ENCODE peak calls at places on chromosomes 3 and 15, in seven cellular contexts. One of them, this sample, is unnamed.

GRCh38 chr3:46186856-46187700 is 21.0 kb downstream of the CCR1 start:
- DNase-seq in H1: no peak
- DNase-seq in neural progenitor cell: no peak
- DNase-seq in fibroblast of lung: no peak
- DNase-seq in SK-N-SH: no peak
- DNase-seq in astrocyte: no peak
- DNase-seq in IMR-90: no peak
- DNase-seq in this sample: no peak

GRCh38 chr15:65054333-65055200 is 9.4 kb downstream of the SLC51B start:
- DNase-seq in IMR-90: peak; percentile 68
- DNase-seq in fibroblast of lung: peak; percentile 73
- DNase-seq in astrocyte: no peak
- DNase-seq in neural progenitor cell: peak; percentile 81
- DNase-seq in SK-N-SH: peak; percentile 92
- DNase-seq in H1: no peak
- DNase-seq in this sample: peak; percentile 46

GRCh38 chr3:186261638-186262037 is 100.4 kb downstream of the DGKG start:
- DNase-seq in astrocyte: no peak
- DNase-seq in SK-N-SH: no peak
- DNase-seq in IMR-90: no peak
- DNase-seq in neural progenitor cell: peak; percentile 67
- DNase-seq in H1: no peak
- DNase-seq in fibroblast of lung: no peak
- DNase-seq in this sample: no peak

GRCh38 chr3:65422154-65422553 is 616.6 kb downstream of the MAGI1 start:
- DNase-seq in H1: no peak
- DNase-seq in fibroblast of lung: no peak
- DNase-seq in neural progenitor cell: no peak
- DNase-seq in IMR-90: no peak
- DNase-seq in astrocyte: no peak
- DNase-seq in SK-N-SH: no peak
- DNase-seq in this sample: no peak

GRCh38 chr15:89034305-89034704 is 54.0 kb upstream of the ABHD2 start:
- DNase-seq in astrocyte: no peak
- DNase-seq in neural progenitor cell: no peak
- DNase-seq in H1: no peak
- DNase-seq in SK-N-SH: no peak
- DNase-seq in fibroblast of lung: peak; percentile 45
- DNase-seq in IMR-90: peak; percentile 36
- DNase-seq in this sample: peak; percentile 9

GRCh38 chr3:16824085-16824696 is 60.6 kb upstream of the PLCL2 start:
- DNase-seq in neural progenitor cell: no peak
- DNase-seq in SK-N-SH: no peak
- DNase-seq in H1: no peak
- DNase-seq in IMR-90: no peak
- DNase-seq in fibroblast of lung: no peak
- DNase-seq in astrocyte: no peak
- DNase-seq in this sample: no peak

GRCh38 chr3:151008699-151009098 is 36.2 kb upstream of the CLRN1 start:
- DNase-seq in fibroblast of lung: peak; percentile 70
- DNase-seq in SK-N-SH: peak; percentile 8
- DNase-seq in IMR-90: peak; percentile 66
- DNase-seq in astrocyte: peak; percentile 40
- DNase-seq in neural progenitor cell: peak; percentile 53
- DNase-seq in H1: no peak
- DNase-seq in this sample: peak; percentile 11

GRCh38 chr3:126432361-126432760 is 37.7 kb downstream of the CFAP100 start:
- DNase-seq in H1: no peak
- DNase-seq in fibroblast of lung: peak; percentile 12
- DNase-seq in neural progenitor cell: no peak
- DNase-seq in IMR-90: peak; percentile 53
- DNase-seq in astrocyte: peak; percentile 2
- DNase-seq in SK-N-SH: no peak
- DNase-seq in this sample: peak; percentile 41

GRCh38 chr3:37493485-37494080 is 319.2 kb upstream of the LRRFIP2 start:
- DNase-seq in neural progenitor cell: no peak
- DNase-seq in astrocyte: no peak
- DNase-seq in H1: no peak
- DNase-seq in IMR-90: no peak
- DNase-seq in fibroblast of lung: no peak
- DNase-seq in SK-N-SH: no peak
- DNase-seq in this sample: no peak

GRCh38 chr3:65006300-65006739 is 318.5 kb upstream of the ADAMTS9 start:
- DNase-seq in neural progenitor cell: no peak
- DNase-seq in H1: no peak
- DNase-seq in astrocyte: peak; percentile 72
- DNase-seq in fibroblast of lung: peak; percentile 75
- DNase-seq in SK-N-SH: no peak
- DNase-seq in IMR-90: peak; percentile 18
- DNase-seq in this sample: peak; percentile 30

GRCh38 chr3:133540896-133541674 is 32.4 kb upstream of the CDV3 start:
- DNase-seq in SK-N-SH: no peak
- DNase-seq in neural progenitor cell: no peak
- DNase-seq in IMR-90: peak; percentile 76
- DNase-seq in astrocyte: no peak
- DNase-seq in H1: no peak
- DNase-seq in fibroblast of lung: peak; percentile 56
- DNase-seq in this sample: peak; percentile 83

GRCh38 chr15:53611145-53611920 is 148.1 kb downstream of the WDR72 start:
- DNase-seq in IMR-90: no peak
- DNase-seq in astrocyte: peak; percentile 45
- DNase-seq in neural progenitor cell: no peak
- DNase-seq in SK-N-SH: no peak
- DNase-seq in fibroblast of lung: peak; percentile 4
- DNase-seq in H1: no peak
- DNase-seq in this sample: no peak

GRCh38 chr15:81398910-81399551 is 25.0 kb upstream of the TMC3 start:
- DNase-seq in fibroblast of lung: peak; percentile 47
- DNase-seq in SK-N-SH: no peak
- DNase-seq in astrocyte: peak; percentile 6
- DNase-seq in IMR-90: peak; percentile 20
- DNase-seq in H1: no peak
- DNase-seq in neural progenitor cell: no peak
- DNase-seq in this sample: peak; percentile 26

GRCh38 chr3:63762180-63762579 is 56.9 kb upstream of the C3orf49 start:
- DNase-seq in H1: no peak
- DNase-seq in SK-N-SH: no peak
- DNase-seq in IMR-90: no peak
- DNase-seq in astrocyte: peak; percentile 27
- DNase-seq in fibroblast of lung: peak; percentile 11
- DNase-seq in neural progenitor cell: no peak
- DNase-seq in this sample: no peak

GRCh38 chr3:110495201-110495927 is 576.3 kb upstream of the NECTIN3 start:
- DNase-seq in fibroblast of lung: no peak
- DNase-seq in H1: no peak
- DNase-seq in astrocyte: no peak
- DNase-seq in neural progenitor cell: no peak
- DNase-seq in IMR-90: no peak
- DNase-seq in SK-N-SH: no peak
- DNase-seq in this sample: no peak

GRCh38 chr3:58386966-58387365 is 46.7 kb downstream of the PDHB start:
- DNase-seq in fibroblast of lung: peak; percentile 68
- DNase-seq in SK-N-SH: no peak
- DNase-seq in neural progenitor cell: no peak
- DNase-seq in IMR-90: peak; percentile 94
- DNase-seq in astrocyte: peak; percentile 83
- DNase-seq in H1: no peak
- DNase-seq in this sample: peak; percentile 4

GRCh38 chr3:169999433-169999832 is 32.8 kb downstream of the SEC62 start:
- DNase-seq in H1: no peak
- DNase-seq in astrocyte: no peak
- DNase-seq in fibroblast of lung: no peak
- DNase-seq in IMR-90: no peak
- DNase-seq in SK-N-SH: no peak
- DNase-seq in neural progenitor cell: no peak
- DNase-seq in this sample: no peak

GRCh38 chr3:34056951-34057390 is 258.5 kb downstream of the PDCD6IP start:
- DNase-seq in H1: no peak
- DNase-seq in IMR-90: peak; percentile 49
- DNase-seq in astrocyte: no peak
- DNase-seq in neural progenitor cell: no peak
- DNase-seq in SK-N-SH: no peak
- DNase-seq in fibroblast of lung: peak; percentile 23
- DNase-seq in this sample: no peak

DNA sequence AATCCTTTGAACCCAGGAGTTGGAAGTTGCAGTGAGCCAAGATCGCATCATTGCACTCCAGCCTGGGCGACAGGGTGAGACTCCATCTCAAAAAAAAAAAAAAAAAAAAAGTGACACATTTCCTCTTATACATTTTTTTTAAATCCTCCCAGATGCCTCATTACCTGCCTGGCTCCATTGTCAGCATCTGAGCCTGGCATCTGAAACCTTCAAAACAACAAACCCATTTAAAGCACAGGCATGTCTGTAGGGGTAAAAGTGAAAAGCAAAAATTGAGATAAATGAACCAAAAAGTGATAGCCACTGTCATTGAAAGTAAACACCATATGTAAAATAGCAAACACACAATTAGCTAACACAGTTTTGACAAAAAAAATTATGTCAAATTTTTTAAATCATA is 38.6 kb downstream of the OSBPL10 start:
- DNase-seq in fibroblast of lung: no peak
- DNase-seq in H1: no peak
- DNase-seq in astrocyte: no peak
- DNase-seq in IMR-90: no peak
- DNase-seq in SK-N-SH: no peak
- DNase-seq in neural progenitor cell: no peak
- DNase-seq in this sample: no peak
- H3K9ac ChIP-seq in fibroblast of lung: no peak overlapping the region
- H3K9ac ChIP-seq in H1: no peak overlapping the region
- H3K9ac ChIP-seq in astrocyte: no peak overlapping the region
- H3K9ac ChIP-seq in IMR-90: no peak overlapping the region
- H3K9ac ChIP-seq in SK-N-SH: no peak overlapping the region
- H3K9ac ChIP-seq in neural progenitor cell: no peak overlapping the region
- H3K9ac ChIP-seq in this sample: no peak overlapping the region

DNA sequence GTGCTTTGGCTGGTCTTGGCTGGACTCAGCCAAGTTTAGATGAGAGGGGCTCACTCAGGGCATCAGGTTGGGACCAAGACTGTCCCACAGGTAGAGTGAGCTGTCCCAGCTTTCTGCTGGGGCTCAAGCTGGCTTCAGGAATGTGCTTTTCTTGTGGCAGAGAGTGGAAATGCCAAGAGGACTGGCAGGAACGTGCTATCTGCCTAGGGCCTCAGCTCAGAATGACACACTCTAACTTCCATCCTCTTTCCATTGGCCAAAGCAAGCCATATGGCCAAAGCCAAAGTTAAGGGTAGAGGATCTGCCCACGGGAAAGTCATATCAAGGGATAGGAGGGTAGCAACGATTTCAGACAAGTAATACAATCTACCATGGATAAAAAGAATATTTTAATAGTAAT is 178.8 kb downstream of the ABHD5 start:
- DNase-seq in fibroblast of lung: no peak
- DNase-seq in IMR-90: no peak
- DNase-seq in H1: no peak
- DNase-seq in astrocyte: no peak
- DNase-seq in SK-N-SH: no peak
- DNase-seq in neural progenitor cell: no peak
- DNase-seq in this sample: no peak
- H3K27ac ChIP-seq in fibroblast of lung: no peak overlapping the region
- H3K27ac ChIP-seq in IMR-90: peak overlapping the region; percentile 25
- H3K27ac ChIP-seq in H1: no peak overlapping the region
- H3K27ac ChIP-seq in astrocyte: peak overlapping the region; percentile 89
- H3K27ac ChIP-seq in SK-N-SH: peak overlapping the region; percentile 93
- H3K27ac ChIP-seq in neural progenitor cell: no peak overlapping the region
- H3K27ac ChIP-seq in this sample: peak overlapping the region; percentile 66

GRCh38 chr3:38588276-38588971 is 61.1 kb downstream of the SCN5A start:
- DNase-seq in neural progenitor cell: no peak
- DNase-seq in astrocyte: no peak
- DNase-seq in SK-N-SH: no peak
- DNase-seq in IMR-90: no peak
- DNase-seq in fibroblast of lung: no peak
- DNase-seq in H1: no peak
- DNase-seq in this sample: no peak

GRCh38 chr3:38585791-38586420 is 63.6 kb downstream of the SCN5A start:
- DNase-seq in astrocyte: no peak
- DNase-seq in fibroblast of lung: no peak
- DNase-seq in SK-N-SH: no peak
- DNase-seq in H1: no peak
- DNase-seq in neural progenitor cell: no peak
- DNase-seq in IMR-90: no peak
- DNase-seq in this sample: no peak

GRCh38 chr3:38588995-38589937 is 60.2 kb downstream of the SCN5A start:
- DNase-seq in IMR-90: no peak
- DNase-seq in H1: no peak
- DNase-seq in neural progenitor cell: no peak
- DNase-seq in SK-N-SH: no peak
- DNase-seq in fibroblast of lung: no peak
- DNase-seq in astrocyte: no peak
- DNase-seq in this sample: no peak

GRCh38 chr3:38587548-38588131 is 61.8 kb downstream of the SCN5A start:
- DNase-seq in fibroblast of lung: no peak
- DNase-seq in IMR-90: no peak
- DNase-seq in neural progenitor cell: no peak
- DNase-seq in astrocyte: no peak
- DNase-seq in H1: no peak
- DNase-seq in SK-N-SH: no peak
- DNase-seq in this sample: no peak

DNA sequence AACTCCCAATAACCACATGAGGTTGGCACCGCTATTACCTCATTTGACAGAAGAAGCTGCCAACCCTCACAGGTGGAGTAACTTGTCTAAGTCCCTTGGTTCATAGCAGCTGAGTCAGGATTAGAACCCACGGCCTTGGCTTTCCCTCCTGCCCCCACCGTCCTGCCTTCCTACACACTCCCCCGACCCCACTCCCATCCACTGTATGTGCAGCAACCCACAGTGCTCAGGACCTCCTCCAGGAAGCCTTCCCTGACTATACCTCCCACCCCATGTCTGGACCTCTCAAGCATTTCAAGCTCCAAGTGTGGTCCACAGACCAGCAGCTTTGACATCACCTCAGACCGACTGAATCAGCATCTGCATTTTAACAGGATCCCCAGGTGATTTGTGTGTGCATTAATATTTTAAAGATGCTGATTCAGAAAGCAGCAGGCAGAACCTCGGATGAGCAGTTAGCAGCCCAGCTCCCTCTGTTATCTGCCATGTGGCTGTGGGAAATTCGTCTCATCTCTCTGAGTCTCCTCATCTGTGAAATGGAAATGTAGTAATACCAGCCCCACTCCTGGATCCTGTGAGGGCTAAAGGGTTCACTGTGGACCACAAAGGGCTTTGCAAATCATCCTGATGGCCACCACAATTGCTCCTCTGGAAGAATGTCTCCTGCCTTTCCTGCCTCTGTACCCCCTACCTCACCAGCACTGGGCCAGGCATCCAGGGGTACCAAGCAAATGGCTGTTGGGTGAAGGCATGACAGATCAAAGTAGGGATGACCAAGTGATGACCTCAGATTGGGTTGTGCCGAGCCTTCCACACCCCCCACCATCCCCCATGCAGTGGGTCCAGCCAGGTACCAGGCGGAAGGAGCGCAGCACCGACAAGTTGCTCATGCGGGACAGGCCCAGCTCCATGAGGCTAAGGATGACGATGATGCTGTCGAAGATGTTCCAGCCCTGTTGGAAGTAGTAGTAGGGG is 62.7 kb downstream of the SCN5A start:
- DNase-seq in IMR-90: no peak
- DNase-seq in H1: no peak
- DNase-seq in fibroblast of lung: no peak
- DNase-seq in SK-N-SH: no peak
- DNase-seq in astrocyte: no peak
- DNase-seq in neural progenitor cell: no peak
- DNase-seq in this sample: no peak
- H3K4me2 ChIP-seq in IMR-90: no peak overlapping the region
- H3K4me2 ChIP-seq in H1: no peak overlapping the region
- H3K4me2 ChIP-seq in fibroblast of lung: no peak overlapping the region
- H3K4me2 ChIP-seq in SK-N-SH: no peak overlapping the region
- H3K4me2 ChIP-seq in astrocyte: no peak overlapping the region
- H3K4me2 ChIP-seq in neural progenitor cell: no peak overlapping the region
- H3K4me2 ChIP-seq in this sample: no peak overlapping the region

GRCh38 chr15:50390549-50391264 is 33.5 kb upstream of the USP8 start:
- DNase-seq in astrocyte: no peak
- DNase-seq in H1: no peak
- DNase-seq in fibroblast of lung: no peak
- DNase-seq in neural progenitor cell: no peak
- DNase-seq in IMR-90: no peak
- DNase-seq in SK-N-SH: no peak
- DNase-seq in this sample: no peak
- H3K9ac ChIP-seq in astrocyte: no peak overlapping the region
- H3K9ac ChIP-seq in H1: no peak overlapping the region
- H3K9ac ChIP-seq in fibroblast of lung: no peak overlapping the region
- H3K9ac ChIP-seq in neural progenitor cell: no peak overlapping the region
- H3K9ac ChIP-seq in IMR-90: no peak overlapping the region
- H3K9ac ChIP-seq in SK-N-SH: no peak overlapping the region
- H3K9ac ChIP-seq in this sample: no peak overlapping the region